ENCODE peak calls at places on chromosomes 12 and 14, in seven cellular contexts. R is GM10248; Q is DMS53; K is osteoblast; N is brain pericyte; T is activated CD8-positive, alpha-beta memory T cell treated with anti-CD3 and anti-CD28 coated beads for 1 hour; M is iris pigment epithelial cell. Y is an unnamed sample.

GRCh38 chr12:19641235-19642080 is 202.2 kb downstream of the AEBP2 start:
- DNase-seq in R (no peak), Q (no peak), K (no peak), N (no peak), T (no peak), M (peak), Y (no peak)

GRCh38 chr14:65745396-65746190 is 333.1 kb downstream of the FUT8 start:
- DNase-seq in R (no peak), Q (no peak), K (no peak), N (no peak), T (no peak), M (no peak), Y (peak)

GRCh38 chr14:29222671-29223268 is 456.2 kb downstream of the FOXG1 start:
- DNase-seq in R (no peak), Q (peak), K (no peak), N (no peak), T (no peak), M (peak), Y (peak)

GRCh38 chr12:76152161-76152807 is 67.8 kb upstream of the NAP1L1 start:
- DNase-seq in R (peak), Q (no peak), K (no peak), N (no peak), T (no peak), M (no peak), Y (no peak)

GRCh38 chr14:96584199-96584906 is 82.2 kb downstream of the PAPOLA start:
- DNase-seq in R (peak), Q (peak), K (peak), N (no peak), T (no peak), M (peak), Y (peak)

GRCh38 chr14:86858591-86858990 is 1134.4 kb downstream of the GALC start:
- DNase-seq in R (no peak), Q (no peak), K (no peak), N (no peak), T (no peak), M (no peak), Y (no peak)

GRCh38 chr12:103851127-103851526 is 10.1 kb upstream of the NT5DC3 start:
- DNase-seq in R (no peak), Q (no peak), K (peak), N (no peak), T (no peak), M (peak), Y (no peak)

GRCh38 chr12:28191018-28191595 is 851 bp downstream of the CCDC91 start:
- DNase-seq in R (peak), Q (no peak), K (peak), N (no peak), T (peak), M (peak), Y (peak)

GRCh38 chr12:73998894-73999293 is 538.7 kb upstream of the ATXN7L3B start:
- DNase-seq in R (no peak), Q (no peak), K (no peak), N (no peak), T (no peak), M (no peak), Y (no peak)

GRCh38 chr12:53739285-53740129 is 12.3 kb upstream of the CALCOCO1 start:
- DNase-seq in R (no peak), Q (peak), K (no peak), N (no peak), T (no peak), M (no peak), Y (no peak)

GRCh38 chr12:98725481-98726247 is 80.6 kb downstream of the APAF1 start:
- DNase-seq in R (peak), Q (peak), K (peak), N (no peak), T (no peak), M (peak), Y (peak)

GRCh38 chr12:122026706-122027328 is 5.1 kb downstream of the BCL7A start:
- DNase-seq in R (no peak), Q (no peak), K (peak), N (no peak), T (no peak), M (no peak), Y (no peak)

GRCh38 chr12:1594045-1594294 is 411 bp downstream of the FBXL14 start:
- DNase-seq in R (peak), Q (peak), K (peak), N (no peak), T (no peak), M (peak), Y (peak)

Y was measured in NCI-H82.